ENCODE peak calls at places on chromosomes 3 and 15, in eight cellular contexts. One of them, this sample, is unnamed.

GRCh38 chr3:108818404-108818803 is 4.2 kb upstream of the TRAT1 start:
- DNase-seq in epithelial cell of esophagus: peak
- DNase-seq in astrocyte of the cerebellum: no peak
- DNase-seq in EL: peak
- DNase-seq in breast epithelium: no peak
- DNase-seq in neural crest cell: no peak
- DNase-seq in SHP77: peak
- DNase-seq in activated CD8-positive, alpha-beta T cell treated with anti-CD3 and anti-CD28 coated beads for 36 hours: peak
- DNase-seq in this sample: no peak

GRCh38 chr3:44962606-44963393 is 13.2 kb downstream of the ZDHHC3 start:
- DNase-seq in neural crest cell: no peak
- DNase-seq in activated CD8-positive, alpha-beta T cell treated with anti-CD3 and anti-CD28 coated beads for 36 hours: no peak
- DNase-seq in epithelial cell of esophagus: peak
- DNase-seq in astrocyte of the cerebellum: no peak
- DNase-seq in breast epithelium: peak
- DNase-seq in EL: peak
- DNase-seq in SHP77: no peak
- DNase-seq in this sample: no peak

GRCh38 chr3:122941233-122942206 is 86.0 kb downstream of the SEMA5B start:
- DNase-seq in epithelial cell of esophagus: no peak
- DNase-seq in EL: no peak
- DNase-seq in breast epithelium: no peak
- DNase-seq in activated CD8-positive, alpha-beta T cell treated with anti-CD3 and anti-CD28 coated beads for 36 hours: peak
- DNase-seq in SHP77: no peak
- DNase-seq in astrocyte of the cerebellum: no peak
- DNase-seq in neural crest cell: no peak
- DNase-seq in this sample: no peak

GRCh38 chr15:34759347-34759746 is 4.5 kb upstream of the GJD2 start:
- DNase-seq in SHP77: no peak
- DNase-seq in neural crest cell: no peak
- DNase-seq in activated CD8-positive, alpha-beta T cell treated with anti-CD3 and anti-CD28 coated beads for 36 hours: no peak
- DNase-seq in EL: no peak
- DNase-seq in epithelial cell of esophagus: no peak
- DNase-seq in astrocyte of the cerebellum: no peak
- DNase-seq in breast epithelium: no peak
- DNase-seq in this sample: no peak

GRCh38 chr3:124234852-124235252 is 242.9 kb upstream of the ROPN1 start:
- DNase-seq in activated CD8-positive, alpha-beta T cell treated with anti-CD3 and anti-CD28 coated beads for 36 hours: no peak
- DNase-seq in neural crest cell: no peak
- DNase-seq in astrocyte of the cerebellum: no peak
- DNase-seq in breast epithelium: no peak
- DNase-seq in epithelial cell of esophagus: no peak
- DNase-seq in EL: no peak
- DNase-seq in SHP77: no peak
- DNase-seq in this sample: no peak

GRCh38 chr15:35691176-35691761 is 145.3 kb upstream of the DPH6 start:
- DNase-seq in activated CD8-positive, alpha-beta T cell treated with anti-CD3 and anti-CD28 coated beads for 36 hours: no peak
- DNase-seq in SHP77: no peak
- DNase-seq in neural crest cell: no peak
- DNase-seq in breast epithelium: no peak
- DNase-seq in EL: no peak
- DNase-seq in astrocyte of the cerebellum: no peak
- DNase-seq in epithelial cell of esophagus: no peak
- DNase-seq in this sample: no peak

GRCh38 chr3:49165771-49166751 is at the start of gene CCDC71:
- DNase-seq in epithelial cell of esophagus: peak
- DNase-seq in activated CD8-positive, alpha-beta T cell treated with anti-CD3 and anti-CD28 coated beads for 36 hours: peak
- DNase-seq in astrocyte of the cerebellum: peak
- DNase-seq in breast epithelium: peak
- DNase-seq in neural crest cell: peak
- DNase-seq in EL: peak
- DNase-seq in SHP77: peak
- DNase-seq in this sample: peak

GRCh38 chr3:194009019-194009418 is 126.9 kb upstream of the HES1 start:
- DNase-seq in neural crest cell: no peak
- DNase-seq in EL: no peak
- DNase-seq in breast epithelium: no peak
- DNase-seq in epithelial cell of esophagus: no peak
- DNase-seq in SHP77: no peak
- DNase-seq in astrocyte of the cerebellum: no peak
- DNase-seq in activated CD8-positive, alpha-beta T cell treated with anti-CD3 and anti-CD28 coated beads for 36 hours: no peak
- DNase-seq in this sample: no peak

GRCh38 chr15:63888823-63889222 is 55.1 kb upstream of the HERC1 start:
- DNase-seq in activated CD8-positive, alpha-beta T cell treated with anti-CD3 and anti-CD28 coated beads for 36 hours: no peak
- DNase-seq in SHP77: no peak
- DNase-seq in breast epithelium: no peak
- DNase-seq in epithelial cell of esophagus: no peak
- DNase-seq in neural crest cell: no peak
- DNase-seq in astrocyte of the cerebellum: no peak
- DNase-seq in EL: no peak
- DNase-seq in this sample: no peak

GRCh38 chr3:119293761-119294401 is at the start of gene ARHGAP31:
- DNase-seq in activated CD8-positive, alpha-beta T cell treated with anti-CD3 and anti-CD28 coated beads for 36 hours: peak
- DNase-seq in astrocyte of the cerebellum: peak
- DNase-seq in neural crest cell: peak
- DNase-seq in breast epithelium: peak
- DNase-seq in SHP77: no peak
- DNase-seq in epithelial cell of esophagus: peak
- DNase-seq in EL: peak
- DNase-seq in this sample: peak

GRCh38 chr3:14418670-14419250 is 16.4 kb downstream of the SLC6A6 start:
- DNase-seq in epithelial cell of esophagus: no peak
- DNase-seq in EL: no peak
- DNase-seq in breast epithelium: no peak
- DNase-seq in neural crest cell: no peak
- DNase-seq in astrocyte of the cerebellum: no peak
- DNase-seq in activated CD8-positive, alpha-beta T cell treated with anti-CD3 and anti-CD28 coated beads for 36 hours: no peak
- DNase-seq in SHP77: no peak
- DNase-seq in this sample: peak

GRCh38 chr3:160927620-160928019 is 171.6 kb downstream of the PPM1L start:
- DNase-seq in neural crest cell: no peak
- DNase-seq in EL: no peak
- DNase-seq in breast epithelium: no peak
- DNase-seq in epithelial cell of esophagus: no peak
- DNase-seq in SHP77: no peak
- DNase-seq in astrocyte of the cerebellum: no peak
- DNase-seq in activated CD8-positive, alpha-beta T cell treated with anti-CD3 and anti-CD28 coated beads for 36 hours: no peak
- DNase-seq in this sample: no peak

GRCh38 chr15:92910451-92910850 is 10.3 kb downstream of the CHD2 start:
- DNase-seq in activated CD8-positive, alpha-beta T cell treated with anti-CD3 and anti-CD28 coated beads for 36 hours: no peak
- DNase-seq in EL: no peak
- DNase-seq in breast epithelium: no peak
- DNase-seq in astrocyte of the cerebellum: no peak
- DNase-seq in epithelial cell of esophagus: no peak
- DNase-seq in SHP77: no peak
- DNase-seq in neural crest cell: no peak
- DNase-seq in this sample: no peak

GRCh38 chr3:181838940-181839914 is 127.5 kb downstream of the SOX2 start:
- DNase-seq in SHP77: peak
- DNase-seq in neural crest cell: no peak
- DNase-seq in breast epithelium: no peak
- DNase-seq in EL: no peak
- DNase-seq in epithelial cell of esophagus: peak
- DNase-seq in astrocyte of the cerebellum: no peak
- DNase-seq in activated CD8-positive, alpha-beta T cell treated with anti-CD3 and anti-CD28 coated beads for 36 hours: no peak
- DNase-seq in this sample: peak

GRCh38 chr3:113533534-113533892 is 1.2 kb downstream of the SIDT1 start:
- DNase-seq in activated CD8-positive, alpha-beta T cell treated with anti-CD3 and anti-CD28 coated beads for 36 hours: peak
- DNase-seq in breast epithelium: no peak
- DNase-seq in EL: no peak
- DNase-seq in astrocyte of the cerebellum: no peak
- DNase-seq in SHP77: no peak
- DNase-seq in neural crest cell: no peak
- DNase-seq in epithelial cell of esophagus: no peak
- DNase-seq in this sample: no peak

GRCh38 chr3:104437131-104437750 is 929.5 kb upstream of the ALCAM start:
- DNase-seq in astrocyte of the cerebellum: peak
- DNase-seq in breast epithelium: no peak
- DNase-seq in SHP77: no peak
- DNase-seq in neural crest cell: no peak
- DNase-seq in activated CD8-positive, alpha-beta T cell treated with anti-CD3 and anti-CD28 coated beads for 36 hours: no peak
- DNase-seq in epithelial cell of esophagus: peak
- DNase-seq in EL: peak
- DNase-seq in this sample: no peak

GRCh38 chr3:14305321-14305720 is 97.1 kb upstream of the SLC6A6 start:
- DNase-seq in EL: no peak
- DNase-seq in astrocyte of the cerebellum: no peak
- DNase-seq in activated CD8-positive, alpha-beta T cell treated with anti-CD3 and anti-CD28 coated beads for 36 hours: no peak
- DNase-seq in epithelial cell of esophagus: no peak
- DNase-seq in SHP77: no peak
- DNase-seq in breast epithelium: no peak
- DNase-seq in neural crest cell: no peak
- DNase-seq in this sample: no peak

GRCh38 chr3:152671998-152672649 is 162.8 kb upstream of the P2RY1 start:
- DNase-seq in astrocyte of the cerebellum: no peak
- DNase-seq in SHP77: no peak
- DNase-seq in breast epithelium: no peak
- DNase-seq in EL: no peak
- DNase-seq in activated CD8-positive, alpha-beta T cell treated with anti-CD3 and anti-CD28 coated beads for 36 hours: no peak
- DNase-seq in epithelial cell of esophagus: no peak
- DNase-seq in neural crest cell: no peak
- DNase-seq in this sample: no peak

GRCh38 chr3:108845709-108846293 is 23.2 kb downstream of the TRAT1 start:
- DNase-seq in neural crest cell: no peak
- DNase-seq in activated CD8-positive, alpha-beta T cell treated with anti-CD3 and anti-CD28 coated beads for 36 hours: no peak
- DNase-seq in breast epithelium: no peak
- DNase-seq in SHP77: no peak
- DNase-seq in astrocyte of the cerebellum: no peak
- DNase-seq in epithelial cell of esophagus: no peak
- DNase-seq in EL: no peak
- DNase-seq in this sample: no peak

GRCh38 chr15:99148851-99149276 is 44.0 kb downstream of the SYNM start:
- DNase-seq in neural crest cell: no peak
- DNase-seq in astrocyte of the cerebellum: no peak
- DNase-seq in epithelial cell of esophagus: no peak
- DNase-seq in SHP77: no peak
- DNase-seq in breast epithelium: no peak
- DNase-seq in EL: no peak
- DNase-seq in activated CD8-positive, alpha-beta T cell treated with anti-CD3 and anti-CD28 coated beads for 36 hours: no peak
- DNase-seq in this sample: no peak

GRCh38 chr3:63662500-63662899 is 10.0 kb downstream of the SNTN start:
- DNase-seq in breast epithelium: no peak
- DNase-seq in astrocyte of the cerebellum: no peak
- DNase-seq in SHP77: no peak
- DNase-seq in EL: peak
- DNase-seq in epithelial cell of esophagus: peak
- DNase-seq in activated CD8-positive, alpha-beta T cell treated with anti-CD3 and anti-CD28 coated beads for 36 hours: no peak
- DNase-seq in neural crest cell: no peak
- DNase-seq in this sample: no peak

GRCh38 chr3:157121522-157121921 is 38.4 kb downstream of the CCNL1 start:
- DNase-seq in SHP77: no peak
- DNase-seq in neural crest cell: no peak
- DNase-seq in astrocyte of the cerebellum: no peak
- DNase-seq in epithelial cell of esophagus: no peak
- DNase-seq in activated CD8-positive, alpha-beta T cell treated with anti-CD3 and anti-CD28 coated beads for 36 hours: no peak
- DNase-seq in breast epithelium: no peak
- DNase-seq in EL: no peak
- DNase-seq in this sample: no peak

GRCh38 chr3:71859128-71859519 is 74.2 kb upstream of the PROK2 start:
- DNase-seq in breast epithelium: no peak
- DNase-seq in astrocyte of the cerebellum: no peak
- DNase-seq in epithelial cell of esophagus: peak
- DNase-seq in neural crest cell: no peak
- DNase-seq in EL: peak
- DNase-seq in activated CD8-positive, alpha-beta T cell treated with anti-CD3 and anti-CD28 coated beads for 36 hours: peak
- DNase-seq in SHP77: peak
- DNase-seq in this sample: no peak

GRCh38 chr3:102979682-102980378 is 545.0 kb downstream of the ZPLD1 start:
- DNase-seq in SHP77: no peak
- DNase-seq in activated CD8-positive, alpha-beta T cell treated with anti-CD3 and anti-CD28 coated beads for 36 hours: no peak
- DNase-seq in epithelial cell of esophagus: peak
- DNase-seq in breast epithelium: peak
- DNase-seq in neural crest cell: no peak
- DNase-seq in EL: peak
- DNase-seq in astrocyte of the cerebellum: peak
- DNase-seq in this sample: no peak

GRCh38 chr15:65088643-65089021 is 12.1 kb downstream of the KBTBD13 start:
- DNase-seq in breast epithelium: no peak
- DNase-seq in EL: no peak
- DNase-seq in epithelial cell of esophagus: no peak
- DNase-seq in neural crest cell: no peak
- DNase-seq in SHP77: no peak
- DNase-seq in astrocyte of the cerebellum: no peak
- DNase-seq in activated CD8-positive, alpha-beta T cell treated with anti-CD3 and anti-CD28 coated beads for 36 hours: no peak
- DNase-seq in this sample: no peak

GRCh38 chr3:1943395-1944118 is 155.1 kb upstream of the CNTN4 start:
- DNase-seq in epithelial cell of esophagus: no peak
- DNase-seq in EL: no peak
- DNase-seq in neural crest cell: no peak
- DNase-seq in breast epithelium: no peak
- DNase-seq in activated CD8-positive, alpha-beta T cell treated with anti-CD3 and anti-CD28 coated beads for 36 hours: no peak
- DNase-seq in SHP77: no peak
- DNase-seq in astrocyte of the cerebellum: no peak
- DNase-seq in this sample: no peak

GRCh38 chr15:90930861-90931629 is 1.3 kb downstream of the HDDC3 start:
- DNase-seq in activated CD8-positive, alpha-beta T cell treated with anti-CD3 and anti-CD28 coated beads for 36 hours: peak
- DNase-seq in neural crest cell: no peak
- DNase-seq in epithelial cell of esophagus: no peak
- DNase-seq in SHP77: no peak
- DNase-seq in astrocyte of the cerebellum: no peak
- DNase-seq in EL: peak
- DNase-seq in breast epithelium: no peak
- DNase-seq in this sample: no peak

GRCh38 chr15:67762610-67763368 is 62.5 kb upstream of the SKOR1 start:
- DNase-seq in epithelial cell of esophagus: no peak
- DNase-seq in EL: peak
- DNase-seq in SHP77: no peak
- DNase-seq in activated CD8-positive, alpha-beta T cell treated with anti-CD3 and anti-CD28 coated beads for 36 hours: peak
- DNase-seq in astrocyte of the cerebellum: no peak
- DNase-seq in neural crest cell: no peak
- DNase-seq in breast epithelium: no peak
- DNase-seq in this sample: no peak

This sample was measured in progenitor cell of endocrine pancreas.